ENCODE peak calls at places on chromosomes 4 and X, in four cellular contexts. H, E, P and L are unnamed samples.

GRCh38 chr4:84848432-84848831 is 118.1 kb downstream of the WDFY3 start:
- DNase-seq in H (no peak), E (no peak), P (no peak), L (no peak)

GRCh38 chrX:44637282-44637681 is 94.6 kb upstream of the FUNDC1 start:
- DNase-seq in H (no peak), E (no peak), P (no peak), L (no peak)

GRCh38 chr4:137608085-137608484 is 75.8 kb upstream of the PCDH18 start:
- DNase-seq in H (peak), E (no peak), P (no peak), L (no peak)

GRCh38 chrX:40539214-40540142 is 41.3 kb upstream of the ATP6AP2 start:
- DNase-seq in H (peak), E (peak), P (no peak), L (peak)

GRCh38 chrX:134734343-134735001 is 76.2 kb upstream of the PLAC1 start:
- DNase-seq in H (no peak), E (no peak), P (no peak), L (no peak)

GRCh38 chr4:171812377-171813194 is 618 bp upstream of the GALNTL6 start:
- DNase-seq in H (no peak), E (no peak), P (no peak), L (no peak)

GRCh38 chrX:71542411-71542810 is 9.5 kb downstream of the OGT start:
- DNase-seq in H (no peak), E (no peak), P (no peak), L (no peak)

GRCh38 chrX:88604433-88605221 is 142.4 kb upstream of the CPXCR1 start:
- DNase-seq in H (no peak), E (no peak), P (no peak), L (no peak)